ENCODE peak calls at places on chromosomes 3 and 15, in four cellular contexts. V is EL, N is endothelial cell, K is anterior cingulate cortex. W is an unnamed sample.

GRCh38 chr3:196757876-196758739 is 18.5 kb downstream of the PAK2 start:
- DNase-seq in V (peak), N (no peak), K (no peak), W (no peak)

GRCh38 chr3:58246148-58247051 is 8.8 kb downstream of the ABHD6 start:
- DNase-seq in V (no peak), N (no peak), K (no peak), W (no peak)

GRCh38 chr3:151943539-151943938 is 70.1 kb downstream of the SUCNR1 start:
- DNase-seq in V (no peak), N (no peak), K (no peak), W (no peak)

GRCh38 chr3:168336276-168336675 is 240.6 kb upstream of the GOLIM4 start:
- DNase-seq in V (no peak), N (no peak), K (no peak), W (no peak)

GRCh38 chr15:67385971-67386370 is 131.4 kb downstream of the IQCH start:
- DNase-seq in V (no peak), N (no peak), K (no peak), W (no peak)

GRCh38 chr3:151838574-151839312 is 24.8 kb downstream of the AADAC start:
- DNase-seq in V (peak), N (peak), K (no peak), W (peak)

GRCh38 chr3:9715764-9716437 is 12.3 kb downstream of the CPNE9 start:
- DNase-seq in V (peak), N (no peak), K (no peak), W (no peak)

GRCh38 chr15:42711746-42712145 is 25.2 kb downstream of the CDAN1 start:
- DNase-seq in V (no peak), N (no peak), K (no peak), W (no peak)

GRCh38 chr3:61146010-61146569 is 105.2 kb downstream of the FHIT start:
- DNase-seq in V (no peak), N (no peak), K (no peak), W (no peak)

GRCh38 chr3:194270627-194271458 is 80.3 kb downstream of the CPN2 start:
- DNase-seq in V (peak), N (no peak), K (peak), W (peak)

GRCh38 chr15:84752700-84753099 is 4.3 kb downstream of the ZNF592 start:
- DNase-seq in V (peak), N (no peak), K (no peak), W (no peak)

GRCh38 chr3:194905696-194906095 is 220.0 kb downstream of the FAM43A start:
- DNase-seq in V (peak), N (no peak), K (no peak), W (no peak)

GRCh38 chr3:32947466-32948238 is 3.8 kb upstream of the CCR4 start:
- DNase-seq in V (peak), N (peak), K (no peak), W (no peak)

GRCh38 chr3:185687479-185687878 is 101.4 kb downstream of the SENP2 start:
- DNase-seq in V (peak), N (no peak), K (no peak), W (no peak)

GRCh38 chr3:171679011-171679492 is 131.2 kb downstream of the PLD1 start:
- DNase-seq in V (no peak), N (no peak), K (no peak), W (no peak)

GRCh38 chr3:39147711-39148115 is 5.7 kb downstream of the CSRNP1 start:
- DNase-seq in V (peak), N (peak), K (no peak), W (no peak)

GRCh38 chr3:166052440-166052839 is 215.2 kb upstream of the BCHE start:
- DNase-seq in V (no peak), N (no peak), K (no peak), W (no peak)

GRCh38 chr15:32831458-32831857 is 113.7 kb downstream of the GREM1 start:
- DNase-seq in V (no peak), N (no peak), K (no peak), W (no peak)

GRCh38 chr15:69451951-69452701 is 492 bp upstream of the RPLP1 start:
- DNase-seq in V (no peak), N (no peak), K (no peak), W (no peak)

GRCh38 chr3:177211503-177212277 is 14.4 kb upstream of the TBL1XR1 start:
- DNase-seq in V (no peak), N (no peak), K (no peak), W (no peak)

GRCh38 chr3:123267821-123268220 is 66.1 kb downstream of the SEC22A start:
- DNase-seq in V (no peak), N (no peak), K (no peak), W (no peak)

GRCh38 chr15:61605343-61605742 is 376.2 kb upstream of the RORA start:
- DNase-seq in V (no peak), N (no peak), K (no peak), W (no peak)

GRCh38 chr3:13879946-13880810 is at the start of gene WNT7A:
- DNase-seq in V (peak), N (peak), K (peak), W (no peak)

GRCh38 chr3:48440590-48440958 is 517 bp downstream of the TMA7 start:
- DNase-seq in V (peak), N (peak), K (no peak), W (no peak)

GRCh38 chr15:52392008-52392687 is 96.5 kb upstream of the MYO5C start:
- DNase-seq in V (peak), N (no peak), K (no peak), W (no peak)

GRCh38 chr15:85627245-85627935 is 167.3 kb downstream of the KLHL25 start:
- DNase-seq in V (no peak), N (no peak), K (no peak), W (no peak)

GRCh38 chr15:67611803-67612369 is 69.4 kb downstream of the MAP2K5 start:
- DNase-seq in V (no peak), N (no peak), K (no peak), W (no peak)

GRCh38 chr3:158420654-158421396 is 150.2 kb upstream of the MLF1 start:
- DNase-seq in V (peak), N (no peak), K (no peak), W (no peak)

GRCh38 chr15:100311099-100311751 is 30.6 kb downstream of the ADAMTS17 start:
- DNase-seq in V (no peak), N (no peak), K (no peak), W (no peak)

GRCh38 chr3:22713936-22714335 is 489.2 kb upstream of the UBE2E2 start:
- DNase-seq in V (peak), N (no peak), K (no peak), W (no peak)

GRCh38 chr3:8836096-8836495 is 66.7 kb upstream of the OXTR start:
- DNase-seq in V (no peak), N (no peak), K (no peak), W (no peak)

W was measured in cerebellum.